ENCODE peak calls at places on chromosomes 11 and 22, in four cellular contexts. One of them, this sample, is unnamed.
A peak's percentile ranks its signal among the peaks of the same experiment; 100 is the strongest.

GRCh38 chr11:66723693-66724092 is 5.3 kb downstream of the SPTBN2 start:
- DNase-seq in CD4-positive, alpha-beta T cell: no peak
- DNase-seq in choroid plexus epithelial cell: no peak
- DNase-seq in RWPE2: peak; percentile 32
- DNase-seq in this sample: no peak

GRCh38 chr11:128587415-128587814 is at the start of gene ETS1:
- DNase-seq in choroid plexus epithelial cell: no peak
- DNase-seq in CD4-positive, alpha-beta T cell: no peak
- DNase-seq in RWPE2: no peak
- DNase-seq in this sample: no peak

GRCh38 chr11:19953909-19954308 is 206.4 kb downstream of the DBX1 start:
- DNase-seq in choroid plexus epithelial cell: peak; percentile 94
- DNase-seq in RWPE2: no peak
- DNase-seq in CD4-positive, alpha-beta T cell: no peak
- DNase-seq in this sample: no peak

GRCh38 chr22:22671506-22671905 is 27.1 kb downstream of the GGTLC2 start:
- DNase-seq in RWPE2: no peak
- DNase-seq in choroid plexus epithelial cell: no peak
- DNase-seq in CD4-positive, alpha-beta T cell: no peak
- DNase-seq in this sample: no peak

GRCh38 chr11:65739022-65739421 is 18.4 kb upstream of the RNASEH2C start:
- DNase-seq in CD4-positive, alpha-beta T cell: no peak
- DNase-seq in choroid plexus epithelial cell: no peak
- DNase-seq in RWPE2: no peak
- DNase-seq in this sample: no peak

GRCh38 chr11:10483584-10483983 is 28.5 kb downstream of the AMPD3 start:
- DNase-seq in choroid plexus epithelial cell: no peak
- DNase-seq in CD4-positive, alpha-beta T cell: no peak
- DNase-seq in RWPE2: no peak
- DNase-seq in this sample: no peak

GRCh38 chr22:49413551-49413950 is 414.1 kb downstream of the BRD1 start:
- DNase-seq in choroid plexus epithelial cell: no peak
- DNase-seq in CD4-positive, alpha-beta T cell: no peak
- DNase-seq in RWPE2: no peak
- DNase-seq in this sample: no peak

GRCh38 chr11:86805873-86806310 is 5.5 kb downstream of the PRSS23 start:
- DNase-seq in choroid plexus epithelial cell: no peak
- DNase-seq in RWPE2: no peak
- DNase-seq in CD4-positive, alpha-beta T cell: no peak
- DNase-seq in this sample: no peak

DNA sequence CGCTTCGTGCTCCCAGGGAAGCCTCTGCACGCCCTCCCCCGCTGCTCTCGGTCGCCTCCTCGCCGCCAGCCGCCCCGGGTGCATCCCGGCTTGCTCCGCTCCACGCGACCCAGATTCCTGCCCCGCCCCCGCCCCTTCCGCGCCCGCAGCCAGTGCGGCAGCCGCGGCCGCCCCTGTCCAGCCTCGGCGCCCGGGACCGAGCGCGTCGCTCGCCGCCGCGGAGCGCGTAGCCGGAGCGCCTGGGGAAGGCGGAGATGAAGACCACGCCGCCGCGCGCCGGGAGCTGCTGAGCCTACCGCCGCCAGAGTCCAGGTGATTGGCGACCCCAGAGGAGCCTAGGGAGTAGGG is at the start of gene ELMOD1:
- DNase-seq in choroid plexus epithelial cell: peak; percentile 12
- DNase-seq in RWPE2: peak; percentile 48
- DNase-seq in CD4-positive, alpha-beta T cell: peak; percentile 23
- DNase-seq in this sample: peak; percentile 40
- TF ChIP-seq CTCF in choroid plexus epithelial cell: no peak
- TF ChIP-seq CTCF in RWPE2: peak; percentile 28
- TF ChIP-seq CTCF in CD4-positive, alpha-beta T cell: no peak
- TF ChIP-seq CTCF in this sample: no peak

GRCh38 chr11:68584991-68585524 is 99.3 kb upstream of the GAL start:
- DNase-seq in CD4-positive, alpha-beta T cell: no peak
- DNase-seq in RWPE2: no peak
- DNase-seq in choroid plexus epithelial cell: peak; percentile 13
- DNase-seq in this sample: no peak

GRCh38 chr11:68582416-68583046 is 101.8 kb upstream of the GAL start:
- DNase-seq in CD4-positive, alpha-beta T cell: no peak
- DNase-seq in RWPE2: no peak
- DNase-seq in choroid plexus epithelial cell: no peak
- DNase-seq in this sample: no peak

GRCh38 chr11:68583047-68583446 is 101.3 kb upstream of the GAL start:
- DNase-seq in RWPE2: no peak
- DNase-seq in CD4-positive, alpha-beta T cell: no peak
- DNase-seq in choroid plexus epithelial cell: peak; percentile 64
- DNase-seq in this sample: no peak

GRCh38 chr11:68581901-68582300 is 102.4 kb upstream of the GAL start:
- DNase-seq in CD4-positive, alpha-beta T cell: no peak
- DNase-seq in choroid plexus epithelial cell: no peak
- DNase-seq in RWPE2: no peak
- DNase-seq in this sample: no peak

DNA sequence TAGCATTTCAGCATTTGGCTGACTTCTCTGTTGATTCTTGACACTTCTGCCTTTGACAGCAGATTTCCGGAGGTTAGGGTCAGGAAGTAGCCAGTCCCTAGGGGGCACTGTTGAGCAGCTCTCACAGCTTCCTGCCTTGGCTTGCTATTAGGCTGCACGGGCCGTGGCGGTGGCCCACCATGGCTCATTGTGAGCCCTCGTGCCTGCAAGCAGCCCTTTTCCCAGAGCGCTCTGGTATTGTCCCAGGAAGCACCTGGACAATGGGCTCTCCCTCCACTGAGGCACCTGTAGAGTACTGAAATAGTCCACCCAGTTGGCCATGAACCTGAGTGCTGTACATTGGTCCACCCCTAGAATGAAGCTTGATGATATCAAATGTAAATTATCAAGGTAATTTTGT is 100.2 kb upstream of the GAL start:
- DNase-seq in RWPE2: no peak
- DNase-seq in choroid plexus epithelial cell: peak; percentile 31
- DNase-seq in CD4-positive, alpha-beta T cell: peak; percentile 41
- DNase-seq in this sample: peak; percentile 27
- TF ChIP-seq CTCF in RWPE2: peak; percentile 60
- TF ChIP-seq CTCF in choroid plexus epithelial cell: peak; percentile 68
- TF ChIP-seq CTCF in CD4-positive, alpha-beta T cell: peak; percentile 74
- TF ChIP-seq CTCF in this sample: peak; percentile 38

DNA sequence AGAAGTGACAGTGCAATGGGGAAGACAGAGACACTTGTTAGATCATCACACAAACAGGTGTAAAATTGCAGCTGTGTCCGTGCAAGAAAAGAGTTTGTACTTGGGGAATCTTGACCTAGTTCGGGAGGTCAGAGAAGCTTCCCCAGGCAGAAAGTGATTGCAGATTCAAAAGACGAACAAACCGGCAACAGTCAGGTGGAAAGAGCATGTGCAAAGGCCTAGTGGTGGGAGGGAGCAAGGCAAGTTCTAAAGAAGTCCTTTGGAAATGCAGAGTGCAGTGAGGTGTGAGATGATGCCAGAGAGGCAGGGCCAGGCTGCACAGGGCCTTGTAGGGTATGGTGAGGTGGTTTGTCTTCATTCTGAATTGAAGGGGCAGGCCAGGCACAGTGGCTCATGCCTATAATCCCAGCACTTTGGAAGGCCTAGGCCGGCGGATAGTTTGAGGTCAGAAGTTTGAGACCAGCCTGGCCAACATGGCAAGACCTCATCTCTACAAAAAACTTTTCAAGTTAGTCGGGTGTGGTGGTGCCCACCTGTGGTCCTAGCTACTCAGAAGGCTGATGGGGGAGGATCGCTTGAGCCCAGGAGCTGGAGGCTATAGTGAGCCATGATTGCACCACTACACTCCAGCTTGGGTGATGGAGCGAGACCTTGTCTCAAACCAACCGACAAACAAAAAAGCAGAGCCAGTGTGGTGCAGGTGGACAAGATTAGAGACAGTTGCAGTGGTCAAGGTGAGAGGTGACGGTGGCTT is 1.9 kb upstream of the ESS2 start:
- DNase-seq in choroid plexus epithelial cell: no peak
- DNase-seq in CD4-positive, alpha-beta T cell: no peak
- DNase-seq in RWPE2: no peak
- DNase-seq in this sample: no peak
- TF ChIP-seq CTCF in choroid plexus epithelial cell: no peak
- TF ChIP-seq CTCF in CD4-positive, alpha-beta T cell: no peak
- TF ChIP-seq CTCF in RWPE2: no peak
- TF ChIP-seq CTCF in this sample: no peak

GRCh38 chr11:57568330-57568766 is 876 bp upstream of the UBE2L6 start:
- DNase-seq in CD4-positive, alpha-beta T cell: no peak
- DNase-seq in RWPE2: no peak
- DNase-seq in choroid plexus epithelial cell: peak; percentile 82
- DNase-seq in this sample: no peak
- TF ChIP-seq CTCF in CD4-positive, alpha-beta T cell: peak; percentile 88
- TF ChIP-seq CTCF in RWPE2: peak; percentile 95
- TF ChIP-seq CTCF in choroid plexus epithelial cell: peak; percentile 94
- TF ChIP-seq CTCF in this sample: peak; percentile 95

DNA sequence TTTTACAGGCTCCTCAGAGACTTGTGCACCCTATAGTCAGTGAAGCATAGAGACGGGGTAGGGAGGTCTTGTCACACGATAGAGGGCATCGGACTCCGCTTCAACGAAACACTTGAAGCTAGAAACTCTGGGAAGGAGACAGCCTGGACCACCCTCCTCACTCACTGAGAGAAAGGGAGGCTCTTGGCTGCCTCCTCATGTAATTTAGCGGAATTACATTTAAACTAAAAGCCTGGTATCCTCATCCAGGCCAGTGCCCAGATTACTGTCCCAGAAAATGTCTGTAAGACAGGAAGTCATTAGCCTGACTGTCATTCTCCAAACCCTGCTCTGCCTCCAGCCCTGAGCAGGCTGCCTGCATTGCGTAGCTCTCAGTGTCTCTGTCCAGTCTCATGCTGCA is 36.0 kb downstream of the TTLL1 start:
- DNase-seq in RWPE2: no peak
- DNase-seq in choroid plexus epithelial cell: no peak
- DNase-seq in CD4-positive, alpha-beta T cell: no peak
- DNase-seq in this sample: no peak
- TF ChIP-seq CTCF in RWPE2: no peak
- TF ChIP-seq CTCF in choroid plexus epithelial cell: peak; percentile 40
- TF ChIP-seq CTCF in CD4-positive, alpha-beta T cell: no peak
- TF ChIP-seq CTCF in this sample: no peak

GRCh38 chr11:116840224-116840745 is 2.9 kb upstream of the APOA1 start:
- DNase-seq in CD4-positive, alpha-beta T cell: no peak
- DNase-seq in RWPE2: no peak
- DNase-seq in choroid plexus epithelial cell: peak; percentile 54
- DNase-seq in this sample: no peak
- TF ChIP-seq CTCF in CD4-positive, alpha-beta T cell: peak; percentile 14
- TF ChIP-seq CTCF in RWPE2: no peak
- TF ChIP-seq CTCF in choroid plexus epithelial cell: peak; percentile 58
- TF ChIP-seq CTCF in this sample: no peak

GRCh38 chr22:37632174-37633081 is 7.0 kb upstream of the SH3BP1 start:
- DNase-seq in choroid plexus epithelial cell: no peak
- DNase-seq in RWPE2: peak; percentile 54
- DNase-seq in CD4-positive, alpha-beta T cell: no peak
- DNase-seq in this sample: no peak

GRCh38 chr22:37633082-37633692 is 6.3 kb upstream of the SH3BP1 start:
- DNase-seq in choroid plexus epithelial cell: no peak
- DNase-seq in CD4-positive, alpha-beta T cell: no peak
- DNase-seq in RWPE2: no peak
- DNase-seq in this sample: no peak

GRCh38 chr22:37634505-37635002 is 4.9 kb upstream of the SH3BP1 start:
- DNase-seq in choroid plexus epithelial cell: no peak
- DNase-seq in RWPE2: no peak
- DNase-seq in CD4-positive, alpha-beta T cell: no peak
- DNase-seq in this sample: no peak

GRCh38 chr22:37635157-37635556 is 4.3 kb upstream of the SH3BP1 start:
- DNase-seq in RWPE2: no peak
- DNase-seq in CD4-positive, alpha-beta T cell: no peak
- DNase-seq in choroid plexus epithelial cell: no peak
- DNase-seq in this sample: no peak

GRCh38 chr22:37633693-37634504 is 5.6 kb upstream of the SH3BP1 start:
- DNase-seq in choroid plexus epithelial cell: peak; percentile 97
- DNase-seq in CD4-positive, alpha-beta T cell: peak; percentile 44
- DNase-seq in RWPE2: no peak
- DNase-seq in this sample: peak; percentile 79
- TF ChIP-seq CTCF in choroid plexus epithelial cell: peak; percentile 31
- TF ChIP-seq CTCF in CD4-positive, alpha-beta T cell: no peak
- TF ChIP-seq CTCF in RWPE2: no peak
- TF ChIP-seq CTCF in this sample: peak; percentile 7

DNA sequence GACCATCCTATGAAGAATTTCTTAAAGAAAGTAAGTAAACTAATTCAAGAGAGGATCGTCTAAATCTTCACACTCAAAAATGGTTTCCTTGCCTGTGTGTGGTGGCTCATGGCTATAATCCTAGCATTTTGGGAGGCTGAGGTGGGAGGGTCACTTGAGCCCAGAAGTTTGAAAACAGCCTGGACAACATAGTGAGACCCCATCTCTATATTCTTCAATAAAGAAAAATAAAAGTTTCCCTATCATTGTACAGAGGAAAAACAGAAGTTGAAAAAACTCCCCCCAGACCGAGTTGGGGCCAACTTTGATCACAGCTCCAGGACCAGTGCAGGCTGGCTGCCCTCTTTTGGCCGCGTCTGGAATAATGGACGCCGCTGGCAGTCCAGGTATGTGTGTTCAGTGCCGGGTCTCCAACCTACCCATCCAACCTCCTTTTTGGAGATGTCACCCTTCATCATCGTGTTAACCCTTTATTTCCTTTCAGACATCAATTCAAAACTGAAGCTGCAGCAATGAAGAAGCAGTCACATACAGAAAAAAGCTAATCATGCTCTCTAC is 3.0 kb downstream of the RPS25 start:
- DNase-seq in choroid plexus epithelial cell: no peak
- DNase-seq in CD4-positive, alpha-beta T cell: no peak
- DNase-seq in RWPE2: no peak
- DNase-seq in this sample: no peak
- TF ChIP-seq CTCF in choroid plexus epithelial cell: peak; percentile 42
- TF ChIP-seq CTCF in CD4-positive, alpha-beta T cell: no peak
- TF ChIP-seq CTCF in RWPE2: peak; percentile 40
- TF ChIP-seq CTCF in this sample: no peak

DNA sequence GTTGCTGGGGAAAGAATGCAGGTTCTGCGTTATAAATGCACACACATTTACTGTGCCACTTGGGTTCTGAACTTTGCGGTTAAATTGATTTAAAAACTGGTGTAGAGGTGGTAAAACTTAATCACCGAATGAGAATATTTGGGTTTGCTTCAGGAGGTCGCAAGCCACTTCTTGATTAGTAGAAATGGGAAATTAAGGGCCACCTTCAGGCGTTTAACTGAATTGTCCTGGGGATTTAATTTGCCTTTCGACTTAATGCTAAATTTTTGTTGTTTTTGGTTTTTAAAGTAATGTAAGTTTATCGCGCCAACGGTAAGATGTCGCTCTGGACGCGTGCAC is 460 bp upstream of the NCR3LG1 start:
- DNase-seq in choroid plexus epithelial cell: no peak
- DNase-seq in RWPE2: no peak
- DNase-seq in CD4-positive, alpha-beta T cell: no peak
- DNase-seq in this sample: no peak
- TF ChIP-seq CTCF in choroid plexus epithelial cell: peak; percentile 40
- TF ChIP-seq CTCF in RWPE2: peak; percentile 28
- TF ChIP-seq CTCF in CD4-positive, alpha-beta T cell: peak; percentile 26
- TF ChIP-seq CTCF in this sample: no peak

GRCh38 chr11:103671143-103671651 is 365.2 kb upstream of the DDI1 start:
- DNase-seq in RWPE2: no peak
- DNase-seq in choroid plexus epithelial cell: no peak
- DNase-seq in CD4-positive, alpha-beta T cell: no peak
- DNase-seq in this sample: no peak
- TF ChIP-seq CTCF in RWPE2: no peak
- TF ChIP-seq CTCF in choroid plexus epithelial cell: no peak
- TF ChIP-seq CTCF in CD4-positive, alpha-beta T cell: no peak
- TF ChIP-seq CTCF in this sample: no peak